ENCODE peak calls at places on chromosomes 13 and 19, in four cellular contexts. L, O, J and Q are unnamed samples.

GRCh38 chr13:44470623-44471562 is 97.3 kb downstream of the SERP2 start:
- DNase-seq in O (no peak), L (no peak), J (no peak), Q (no peak)

GRCh38 chr13:37806666-37807065 is 62.9 kb downstream of the TRPC4 start:
- DNase-seq in J (no peak), L (no peak), O (no peak), Q (no peak)

GRCh38 chr13:71879129-71879535 is 12.1 kb upstream of the DACH1 start:
- DNase-seq in O (no peak), J (no peak), L (no peak), Q (no peak)

GRCh38 chr13:113741101-113741731 is 17.8 kb upstream of the TMEM255B start:
- DNase-seq in J (no peak), L (no peak), O (no peak), Q (no peak)

GRCh38 chr13:95497307-95497943 is 55.1 kb upstream of the CLDN10 start:
- DNase-seq in O (no peak), J (no peak), L (peak; percentile 23), Q (no peak)

GRCh38 chr19:50909240-50910070 is 1.7 kb downstream of the KLK4 start:
- DNase-seq in J (peak; percentile 58), L (peak; percentile 44), O (no peak), Q (peak; percentile 72)

GRCh38 chr19:11223208-11223607 is 16.2 kb upstream of the ANGPTL8 start:
- DNase-seq in O (no peak), L (no peak), J (no peak), Q (no peak)

GRCh38 chr19:46898731-46899130 is 37.9 kb downstream of the ARHGAP35 start:
- DNase-seq in O (no peak), L (no peak), J (no peak), Q (peak; percentile 56)

GRCh38 chr19:41994521-41994971 is 516 bp upstream of the ATP1A3 start:
- DNase-seq in L (no peak), J (no peak), O (no peak), Q (no peak)
- H3K4me3 ChIP-seq in L (no peak overlapping the region), J (peak overlapping the region; percentile 38), O (peak overlapping the region; percentile 54), Q (no peak overlapping the region)

GRCh38 chr19:16497042-16497441 is 848 bp downstream of the C19orf44 start:
- DNase-seq in L (no peak), J (no peak), O (no peak), Q (no peak)
- H3K27ac ChIP-seq in L (peak overlapping the region; percentile 81), J (no peak overlapping the region), O (peak overlapping the region; percentile 69), Q (no peak overlapping the region)

GRCh38 chr13:111337206-111337605 is 16.8 kb downstream of the TEX29 start:
- DNase-seq in J (no peak), L (no peak), O (no peak), Q (no peak)

GRCh38 chr13:111338841-111339240 is 18.4 kb downstream of the TEX29 start:
- DNase-seq in L (no peak), O (no peak), J (no peak), Q (no peak)

GRCh38 chr13:111337741-111338140 is 17.3 kb downstream of the TEX29 start:
- DNase-seq in L (no peak), O (no peak), J (no peak), Q (no peak)

GRCh38 chr13:111336666-111337065 is 16.2 kb downstream of the TEX29 start:
- DNase-seq in O (no peak), J (no peak), L (no peak), Q (no peak)

DNA sequence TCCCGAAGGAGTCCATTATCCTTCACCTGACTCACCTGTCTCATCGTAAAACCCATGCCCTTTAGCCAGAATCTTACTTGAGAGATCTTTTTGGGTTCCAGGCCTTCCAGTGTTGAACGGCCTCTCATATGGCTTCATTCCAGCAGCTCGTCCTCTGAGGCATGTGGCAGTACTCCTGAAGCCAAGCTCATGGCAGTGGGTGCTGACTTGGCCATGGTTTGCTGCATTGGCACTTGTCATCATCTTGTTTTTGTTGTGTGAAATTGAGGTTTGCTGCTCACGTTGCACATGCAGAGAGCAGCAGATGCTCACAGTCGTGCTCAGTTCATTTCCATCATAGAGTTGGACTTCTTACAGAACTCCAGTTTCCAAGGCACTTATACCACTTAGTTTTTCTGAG is 14.8 kb downstream of the TEX29 start:
- DNase-seq in L (no peak), O (no peak), J (no peak), Q (no peak)
- H3K36me3 ChIP-seq in L (no peaks in the 10 kb centered on the region), O (peaks cover 4% of the 10 kb centered on the region), J (no peaks in the 10 kb centered on the region), Q (no peaks in the 10 kb centered on the region)

DNA sequence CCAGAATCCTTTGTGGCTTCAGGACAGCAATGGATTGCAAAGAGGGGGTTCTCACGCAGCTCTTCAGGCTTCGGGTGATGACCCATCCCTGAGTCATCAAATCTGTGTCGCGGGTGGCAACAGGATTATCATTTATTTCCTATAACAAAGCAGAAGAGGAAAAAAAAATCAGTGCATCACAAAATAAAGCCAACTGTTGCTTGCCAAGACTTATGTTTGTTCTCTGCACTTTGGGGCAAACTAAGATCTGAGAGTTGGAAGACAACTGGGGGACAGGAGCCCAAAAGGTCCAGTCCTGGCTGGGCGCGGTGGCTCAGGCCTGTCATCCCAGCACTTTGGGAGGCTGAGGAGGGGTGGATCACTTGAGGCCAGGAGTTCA is 6.4 kb downstream of the GNA15 start:
- DNase-seq in L (no peak), O (no peak), J (peak; percentile 68), Q (no peak)
- H3K4me3 ChIP-seq in L (no peak overlapping the region), O (no peak overlapping the region), J (peak overlapping the region; percentile 28), Q (no peak overlapping the region)

DNA sequence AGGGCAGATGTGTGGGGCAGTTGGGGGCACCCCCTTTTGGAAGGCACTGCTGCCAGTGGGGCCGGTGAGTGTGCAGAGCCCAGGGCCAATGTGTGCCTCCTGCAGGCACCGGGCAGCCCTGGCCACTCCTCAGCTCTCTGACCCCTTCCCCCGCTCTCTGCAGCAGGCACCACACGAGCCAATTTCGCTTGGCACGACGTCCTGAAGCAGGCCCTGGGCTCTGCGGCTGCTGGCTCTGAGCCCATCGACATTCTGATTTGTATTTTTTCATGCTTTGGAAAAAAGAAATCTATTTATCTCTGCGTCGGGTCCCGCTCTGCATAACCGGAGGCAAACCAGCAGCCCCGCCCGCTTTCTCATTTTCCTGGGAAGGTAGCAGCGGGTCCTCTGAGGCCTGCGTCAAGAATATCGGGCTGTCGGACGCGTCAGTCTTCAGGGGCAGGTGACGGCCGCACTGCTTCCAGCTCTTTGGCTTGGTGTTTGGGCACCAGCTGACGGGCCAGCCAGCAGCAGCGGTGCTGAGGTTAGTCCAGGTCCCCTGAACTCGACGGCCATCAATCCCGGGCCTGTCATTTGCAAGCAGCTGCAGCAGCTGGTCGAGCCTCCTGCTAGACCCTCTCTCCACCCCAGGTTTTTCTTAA is 134.3 kb downstream of the KDM4B start:
- DNase-seq in L (no peak), J (no peak), O (no peak), Q (peak; percentile 47)
- H3K27ac ChIP-seq in L (peak overlapping the region; percentile 30), J (no peak overlapping the region), O (peak overlapping the region; percentile 58), Q (no peak overlapping the region)